ENCODE peak calls at places on chromosome 6, in four cellular contexts. B is endothelial cell of umbilical vein, D is Panc1, K is spleen. P is an unnamed sample.

GRCh38 chr6:168196385-168196860 is 117.4 kb upstream of the FRMD1 start:
- DNase-seq in B (no peak), D (no peak), K (no peak), P (no peak)

GRCh38 chr6:28809947-28810654 is 113.7 kb downstream of the TRIM27 start:
- DNase-seq in B (no peak), D (no peak), K (no peak), P (no peak)

GRCh38 chr6:168937061-168937460 is 316.6 kb downstream of the THBS2 start:
- DNase-seq in B (no peak), D (no peak), K (no peak), P (no peak)

GRCh38 chr6:154548130-154548830 is 37.8 kb upstream of the CNKSR3 start:
- DNase-seq in B (peak), D (no peak), K (no peak), P (no peak)

GRCh38 chr6:74873911-74874310 is 331.9 kb downstream of the COL12A1 start:
- DNase-seq in B (no peak), D (no peak), K (no peak), P (no peak)

GRCh38 chr6:14313220-14313619 is 195.6 kb downstream of the CD83 start:
- DNase-seq in B (no peak), D (no peak), K (no peak), P (no peak)

GRCh38 chr6:100904316-100904715 is 23.2 kb upstream of the ASCC3 start:
- DNase-seq in B (no peak), D (no peak), K (no peak), P (no peak)

GRCh38 chr6:115766745-115767462 is 293.8 kb downstream of the FRK start:
- DNase-seq in B (no peak), D (no peak), K (no peak), P (no peak)

GRCh38 chr6:105691971-105692370 is 289.1 kb upstream of the PREP start:
- DNase-seq in B (no peak), D (no peak), K (no peak), P (no peak)

GRCh38 chr6:136549359-136550044 is 720 bp downstream of the MAP7 start:
- DNase-seq in B (no peak), D (no peak), K (peak), P (no peak)

GRCh38 chr6:135535989-135536414 is 38.5 kb upstream of the AHI1 start:
- DNase-seq in B (peak), D (no peak), K (no peak), P (no peak)

GRCh38 chr6:13417431-13417830 is 70.0 kb downstream of the GFOD1 start:
- DNase-seq in B (no peak), D (no peak), K (no peak), P (no peak)

GRCh38 chr6:159249150-159249549 is 80.0 kb downstream of the FNDC1 start:
- DNase-seq in B (no peak), D (no peak), K (no peak), P (no peak)

GRCh38 chr6:44657201-44657824 is 269.8 kb downstream of the CDC5L start:
- DNase-seq in B (no peak), D (no peak), K (no peak), P (no peak)
- TF ChIP-seq CTCF in B (no peak), D (no peak), K (no peak), P (no peak)

GRCh38 chr6:7971499-7971898 is 60.9 kb upstream of the TXNDC5 start:
- DNase-seq in B (no peak), D (no peak), K (no peak), P (no peak)

GRCh38 chr6:7974553-7974931 is 64.0 kb upstream of the TXNDC5 start:
- DNase-seq in B (no peak), D (no peak), K (no peak), P (no peak)

GRCh38 chr6:7975764-7976146 is 65.2 kb upstream of the TXNDC5 start:
- DNase-seq in B (no peak), D (no peak), K (no peak), P (no peak)

GRCh38 chr6:7974932-7975763 is 64.6 kb upstream of the TXNDC5 start:
- DNase-seq in B (peak), D (peak), K (peak), P (peak)

DNA sequence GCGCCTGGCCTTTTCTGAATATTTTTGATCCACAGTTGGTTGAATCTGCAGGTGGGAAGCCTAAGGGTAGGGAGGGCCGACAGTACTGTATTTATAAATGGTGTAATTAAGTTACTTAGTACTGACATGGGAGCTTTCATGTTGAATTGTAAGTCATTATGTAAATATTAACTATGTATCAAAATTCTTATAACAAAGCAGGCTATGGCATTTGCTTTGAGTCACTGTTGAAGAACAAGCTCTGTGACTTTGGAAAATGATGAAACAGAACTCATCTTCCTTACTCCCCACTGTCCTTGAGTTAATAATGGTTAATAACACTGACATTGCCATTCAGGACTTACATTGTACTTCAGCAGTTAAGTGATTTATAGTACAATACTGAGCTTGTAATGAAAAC is 63.0 kb upstream of the TXNDC5 start:
- DNase-seq in B (peak), D (no peak), K (no peak), P (no peak)
- TF ChIP-seq POLR2AphosphoS5 in B (no peak), D (no peak), K (no peak), P (no peak)

DNA sequence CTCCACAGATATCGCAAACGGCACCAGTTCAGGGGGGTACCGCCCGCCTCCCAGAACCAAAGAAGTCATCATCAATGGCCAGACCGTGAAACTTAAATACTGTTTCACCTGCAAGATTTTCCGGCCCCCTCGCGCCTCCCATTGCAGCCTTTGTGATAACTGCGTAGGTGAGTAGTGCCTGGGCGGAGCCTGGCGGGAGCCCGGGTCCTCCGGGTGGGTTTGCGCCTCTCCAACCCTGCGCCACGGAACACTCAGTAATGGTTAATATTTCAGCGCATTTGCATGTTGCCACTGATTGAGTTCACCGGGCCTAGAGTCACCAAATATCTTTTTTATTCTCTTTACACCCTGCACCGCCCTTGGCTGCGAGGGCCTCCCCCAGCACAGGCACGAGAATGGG is 212.0 kb downstream of the ZDHHC14 start:
- DNase-seq in B (no peak), D (no peak), K (no peak), P (no peak)
- H3K4me3 ChIP-seq in B (no peak), D (no peak), K (no peak), P (no peak)

GRCh38 chr6:22956029-22956715 is 386.8 kb downstream of the HDGFL1 start:
- DNase-seq in B (no peak), D (no peak), K (no peak), P (no peak)
- TF ChIP-seq CTCF in B (no peak), D (no peak), K (no peak), P (no peak)

GRCh38 chr6:2765166-2765895 is at the start of gene WRNIP1:
- DNase-seq in B (peak), D (peak), K (peak), P (peak)
- TF ChIP-seq POLR2AphosphoS5 in B (peak), D (no peak), K (peak), P (peak)